ENCODE peak calls at places on chromosomes 12 and 14, in ten cellular contexts. F, K, T, Y, E, Z, H, S, P and C are unnamed samples.

GRCh38 chr14:32430326-32430725 is 101.2 kb downstream of the AKAP6 start:
- DNase-seq in S (no peak), K (peak; percentile 48), F (no peak), Y (no peak), Z (no peak), H (no peak), E (no peak), T (no peak), P (peak; percentile 39), C (no peak)

GRCh38 chr12:104407922-104408321 is 48.8 kb upstream of the CHST11 start:
- DNase-seq in P (no peak), T (no peak), S (no peak), K (peak; percentile 6), F (no peak), H (no peak), Y (no peak), E (no peak), Z (no peak), C (no peak)

GRCh38 chr12:51592034-51592705 is 1.1 kb downstream of the SCN8A start:
- DNase-seq in E (no peak), F (no peak), Z (no peak), P (no peak), T (no peak), Y (no peak), S (no peak), K (peak; percentile 54), H (no peak), C (no peak)

GRCh38 chr12:52217223-52217622 is 15.8 kb upstream of the KRT7 start:
- DNase-seq in E (peak; percentile 92), Y (peak; percentile 93), F (peak; percentile 68), P (no peak), T (no peak), K (peak; percentile 53), Z (peak; percentile 60), S (peak; percentile 18), H (no peak), C (no peak)

GRCh38 chr12:119343130-119343529 is 8.6 kb downstream of the CCDC60 start:
- DNase-seq in Z (no peak), P (no peak), Y (no peak), T (no peak), H (no peak), K (no peak), S (no peak), E (no peak), F (no peak), C (no peak)

GRCh38 chr12:96219700-96220206 is 25.6 kb downstream of the ELK3 start:
- DNase-seq in E (peak; percentile 98), K (peak; percentile 96), S (no peak), F (no peak), H (no peak), Y (peak; percentile 90), Z (no peak), T (no peak), P (peak; percentile 85), C (no peak)

GRCh38 chr12:92002673-92003382 is 142.8 kb downstream of the BTG1 start:
- DNase-seq in T (no peak), Z (no peak), E (no peak), K (peak; percentile 30), F (no peak), Y (no peak), S (no peak), P (no peak), H (no peak), C (no peak)

GRCh38 chr12:68776976-68777610 is 30.9 kb upstream of the MDM2 start:
- DNase-seq in F (no peak), Z (no peak), E (no peak), P (no peak), S (no peak), Y (no peak), H (no peak), K (no peak), T (no peak), C (no peak)

GRCh38 chr12:110314308-110314707 is 33.3 kb downstream of the ATP2A2 start:
- DNase-seq in Z (no peak), H (no peak), P (no peak), T (no peak), S (no peak), E (peak; percentile 27), K (peak; percentile 84), Y (no peak), F (no peak), C (no peak)

GRCh38 chr12:66733321-66733720 is 54.4 kb upstream of the GRIP1 start:
- DNase-seq in Z (no peak), E (no peak), S (no peak), F (no peak), H (no peak), T (no peak), K (no peak), Y (no peak), P (no peak), C (no peak)

GRCh38 chr12:53652366-53652765 is 23.5 kb downstream of the ATP5MC2 start:
- DNase-seq in F (no peak), K (peak; percentile 30), H (no peak), Y (no peak), T (no peak), Z (no peak), S (no peak), P (no peak), E (no peak), C (no peak)

GRCh38 chr12:20368653-20369163 is 371 bp downstream of the PDE3A start:
- DNase-seq in P (no peak), S (no peak), T (no peak), Y (peak; percentile 70), E (no peak), F (peak; percentile 78), Z (peak; percentile 48), K (peak; percentile 76), H (no peak), C (no peak)

GRCh38 chr12:109732321-109733305 is 19.0 kb downstream of the FAM222A start:
- DNase-seq in S (peak; percentile 26), Y (peak; percentile 62), P (no peak), F (peak; percentile 44), K (no peak), T (no peak), H (no peak), Z (no peak), E (no peak), C (peak; percentile 4)

GRCh38 chr12:75917083-75917482 is 114.5 kb downstream of the PHLDA1 start:
- DNase-seq in E (no peak), Y (no peak), K (no peak), F (no peak), T (no peak), S (no peak), Z (no peak), H (no peak), P (no peak), C (no peak)

GRCh38 chr14:31942216-31942841 is 134.8 kb upstream of the ARHGAP5 start:
- DNase-seq in K (no peak), Z (no peak), P (no peak), S (no peak), Y (no peak), T (no peak), E (no peak), H (no peak), F (no peak), C (no peak)

GRCh38 chr14:78721756-78722455 is 551.7 kb downstream of the NRXN3 start:
- DNase-seq in S (no peak), H (no peak), Y (no peak), Z (no peak), E (no peak), T (no peak), P (no peak), F (no peak), K (no peak), C (no peak)

GRCh38 chr12:76002598-76003262 is 28.8 kb downstream of the PHLDA1 start:
- DNase-seq in E (no peak), F (no peak), K (no peak), Y (no peak), T (no peak), S (no peak), H (no peak), P (no peak), Z (no peak), C (no peak)

GRCh38 chr14:85529803-85530574 is at the start of gene FLRT2:
- DNase-seq in E (no peak), P (no peak), K (peak; percentile 72), Y (peak; percentile 79), F (peak; percentile 74), Z (no peak), T (no peak), S (no peak), H (no peak), C (no peak)

GRCh38 chr12:116116650-116117424 is 160.7 kb downstream of the MED13L start:
- DNase-seq in E (no peak), K (no peak), H (no peak), Y (no peak), T (no peak), Z (no peak), P (no peak), F (no peak), S (no peak), C (no peak)

GRCh38 chr12:62191747-62192485 is 68.3 kb upstream of the USP15 start:
- DNase-seq in S (no peak), E (no peak), F (peak; percentile 56), Z (peak; percentile 54), H (no peak), Y (peak; percentile 80), K (peak; percentile 44), T (no peak), P (no peak), C (peak; percentile 22)